ENCODE peak calls at places on chromosomes 2 and 18, in seven cellular contexts. N is body of pancreas, K is AG09309, R is Panc1, I is AG10803, Q is lower lobe of right lung, B is GM23248. J is an unnamed sample.
A peak's percentile ranks its signal among the peaks of the same experiment; 100 is the strongest.

GRCh38 chr2:10518470-10519060 is 70.4 kb upstream of the ODC1 start:
- DNase-seq in N (no peak), K (no peak), B (no peak), R (no peak), I (no peak), Q (no peak), J (peak; percentile 22)

GRCh38 chr2:183495079-183495478 is 370.8 kb downstream of the NUP35 start:
- DNase-seq in Q (no peak), I (no peak), N (no peak), B (no peak), R (no peak), K (no peak), J (no peak)

GRCh38 chr18:26436176-26437031 is 111.9 kb downstream of the KCTD1 start:
- DNase-seq in R (peak; percentile 15), I (peak; percentile 88), N (no peak), B (peak; percentile 77), Q (no peak), K (peak; percentile 66), J (no peak)

GRCh38 chr2:39435974-39436591 is 1.0 kb downstream of the MAP4K3 start:
- DNase-seq in K (no peak), N (no peak), I (peak; percentile 74), B (peak; percentile 61), Q (no peak), R (no peak), J (peak; percentile 88)

GRCh38 chr2:226799976-226800940 is 638 bp upstream of the IRS1 start:
- DNase-seq in N (peak; percentile 26), K (no peak), I (peak; percentile 14), Q (peak; percentile 57), B (peak; percentile 50), R (no peak), J (peak; percentile 80)

GRCh38 chr2:111202266-111203040 is 81.7 kb downstream of the BCL2L11 start:
- DNase-seq in R (no peak), B (peak; percentile 14), K (no peak), I (peak; percentile 25), N (no peak), Q (no peak), J (no peak)

GRCh38 chr2:197926673-197927072 is 122.3 kb downstream of the PLCL1 start:
- DNase-seq in K (no peak), R (no peak), Q (no peak), N (no peak), B (no peak), I (peak; percentile 24), J (no peak)

GRCh38 chr2:201490291-201490690 is 38.8 kb downstream of the STRADB start:
- DNase-seq in R (no peak), Q (no peak), K (no peak), B (no peak), N (no peak), I (no peak), J (no peak)

GRCh38 chr18:3062798-3063563 is 50.0 kb upstream of the LPIN2 start:
- DNase-seq in B (peak; percentile 36), K (no peak), R (peak; percentile 8), N (peak; percentile 60), Q (peak; percentile 76), I (peak; percentile 25), J (peak; percentile 82)

GRCh38 chr18:78154444-78154843 is 825.2 kb upstream of the SALL3 start:
- DNase-seq in B (no peak), R (no peak), Q (no peak), K (no peak), N (no peak), I (no peak), J (no peak)

GRCh38 chr18:78158943-78159342 is 820.7 kb upstream of the SALL3 start:
- DNase-seq in B (no peak), R (no peak), N (no peak), K (no peak), Q (no peak), I (no peak), J (no peak)

GRCh38 chr18:78159397-78159796 is 820.2 kb upstream of the SALL3 start:
- DNase-seq in Q (no peak), K (no peak), B (no peak), R (no peak), N (no peak), I (no peak), J (no peak)

GRCh38 chr18:78153362-78153761 is 826.3 kb upstream of the SALL3 start:
- DNase-seq in R (no peak), K (no peak), I (no peak), Q (no peak), B (no peak), N (no peak), J (no peak)

DNA sequence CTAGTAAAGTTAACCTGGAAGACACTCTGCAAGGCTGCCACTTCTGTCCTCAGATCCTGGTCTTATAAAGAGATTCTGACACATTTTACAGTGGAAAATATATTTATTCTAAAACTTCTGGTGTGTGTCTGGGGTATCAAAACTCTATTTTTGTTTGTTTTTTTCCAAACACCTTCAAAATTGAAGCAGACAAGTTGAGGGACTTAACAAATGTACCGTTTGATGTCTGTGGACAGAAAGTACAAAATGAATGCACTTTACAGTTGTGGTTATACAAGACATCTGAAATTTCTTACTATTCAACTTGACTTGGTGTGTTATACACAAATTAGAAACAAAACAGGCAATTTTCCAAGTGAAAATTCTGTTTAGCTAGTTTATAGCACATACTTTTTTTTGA is 823.2 kb upstream of the SALL3 start:
- DNase-seq in K (no peak), Q (no peak), N (no peak), B (no peak), I (no peak), R (no peak), J (no peak)
- H3K4me3 ChIP-seq in K (no peak overlapping the region), Q (no peak overlapping the region), N (no peak overlapping the region), B (no peak overlapping the region), I (no peak overlapping the region), R (no peak overlapping the region), J (no peak overlapping the region)

GRCh38 chr18:75639468-75639831 is 211.9 kb upstream of the SMIM21 start:
- DNase-seq in Q (no peak), R (no peak), N (no peak), B (no peak), I (no peak), K (no peak), J (no peak)

GRCh38 chr18:75635096-75635495 is 207.6 kb upstream of the SMIM21 start:
- DNase-seq in B (no peak), K (no peak), N (no peak), I (no peak), R (no peak), Q (no peak), J (no peak)

GRCh38 chr18:75638597-75639467 is 211.3 kb upstream of the SMIM21 start:
- DNase-seq in R (no peak), I (peak; percentile 81), B (peak; percentile 78), N (no peak), Q (no peak), K (no peak), J (no peak)

GRCh38 chr18:75643083-75643482 is 215.6 kb upstream of the SMIM21 start:
- DNase-seq in Q (no peak), K (no peak), N (no peak), B (no peak), I (no peak), R (no peak), J (no peak)

DNA sequence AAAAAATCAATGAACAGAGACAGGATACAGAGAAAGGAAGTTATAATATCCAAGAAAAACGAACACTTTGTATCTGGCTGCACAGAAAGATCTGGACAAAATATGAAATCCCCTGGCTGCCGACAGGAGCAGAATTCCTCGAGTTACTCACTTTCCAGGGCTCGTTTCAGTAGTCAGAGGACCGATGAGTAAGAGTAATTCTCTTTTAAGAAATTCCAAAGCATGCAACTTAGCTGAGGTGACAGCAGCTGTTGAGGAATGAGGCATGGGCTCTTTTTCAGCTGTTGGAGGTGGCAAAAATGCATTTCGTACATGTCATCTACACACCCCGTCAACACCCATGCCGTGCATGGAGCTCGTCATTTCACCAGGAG is 210.7 kb upstream of the SMIM21 start:
- DNase-seq in N (no peak), Q (no peak), I (peak; percentile 88), B (peak; percentile 93), R (no peak), K (no peak), J (peak; percentile 62)
- H3K4me3 ChIP-seq in N (no peak overlapping the region), Q (peak overlapping the region; percentile 25), I (peak overlapping the region; percentile 54), B (peak overlapping the region; percentile 56), R (no peak overlapping the region), K (peak overlapping the region; percentile 34), J (peak overlapping the region; percentile 58)

DNA sequence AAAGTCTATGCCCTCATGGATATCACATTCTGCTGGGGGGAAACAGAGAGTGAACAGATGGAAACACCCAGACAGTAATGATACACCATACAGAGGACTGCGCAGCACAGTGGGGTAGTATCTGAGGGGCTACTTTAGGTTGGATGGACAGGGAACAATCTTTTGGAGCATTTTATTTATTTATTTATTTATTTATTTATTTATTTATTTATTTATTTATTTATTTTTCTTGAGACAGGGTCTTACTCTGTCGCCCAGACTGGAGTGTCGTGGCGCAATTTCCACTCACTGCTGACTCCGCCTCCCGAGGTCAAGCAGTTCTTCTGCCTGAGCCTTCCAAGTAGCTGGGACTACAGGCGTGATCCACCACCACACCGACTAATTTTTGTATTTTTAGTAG is 89.2 kb downstream of the TGOLN2 start:
- DNase-seq in I (no peak), Q (no peak), N (no peak), K (no peak), B (no peak), R (no peak), J (no peak)
- H3K4me3 ChIP-seq in I (no peak overlapping the region), Q (no peak overlapping the region), N (no peak overlapping the region), K (no peak overlapping the region), B (no peak overlapping the region), R (no peak overlapping the region), J (no peak overlapping the region)

GRCh38 chr2:222673273-222673672 is 1.8 kb downstream of the MOGAT1 start:
- DNase-seq in B (no peak), N (no peak), I (no peak), R (no peak), Q (no peak), K (no peak), J (no peak)

GRCh38 chr2:222669353-222669752 is 2.1 kb upstream of the MOGAT1 start:
- DNase-seq in R (no peak), B (no peak), K (no peak), N (no peak), I (no peak), Q (no peak), J (no peak)

GRCh38 chr2:222672068-222672401 is 577 bp downstream of the MOGAT1 start:
- DNase-seq in K (no peak), R (no peak), N (no peak), Q (no peak), I (no peak), B (no peak), J (no peak)

GRCh38 chr2:222670191-222671038 is 1.0 kb upstream of the MOGAT1 start:
- DNase-seq in B (no peak), Q (no peak), K (no peak), N (no peak), R (no peak), I (no peak), J (no peak)

DNA sequence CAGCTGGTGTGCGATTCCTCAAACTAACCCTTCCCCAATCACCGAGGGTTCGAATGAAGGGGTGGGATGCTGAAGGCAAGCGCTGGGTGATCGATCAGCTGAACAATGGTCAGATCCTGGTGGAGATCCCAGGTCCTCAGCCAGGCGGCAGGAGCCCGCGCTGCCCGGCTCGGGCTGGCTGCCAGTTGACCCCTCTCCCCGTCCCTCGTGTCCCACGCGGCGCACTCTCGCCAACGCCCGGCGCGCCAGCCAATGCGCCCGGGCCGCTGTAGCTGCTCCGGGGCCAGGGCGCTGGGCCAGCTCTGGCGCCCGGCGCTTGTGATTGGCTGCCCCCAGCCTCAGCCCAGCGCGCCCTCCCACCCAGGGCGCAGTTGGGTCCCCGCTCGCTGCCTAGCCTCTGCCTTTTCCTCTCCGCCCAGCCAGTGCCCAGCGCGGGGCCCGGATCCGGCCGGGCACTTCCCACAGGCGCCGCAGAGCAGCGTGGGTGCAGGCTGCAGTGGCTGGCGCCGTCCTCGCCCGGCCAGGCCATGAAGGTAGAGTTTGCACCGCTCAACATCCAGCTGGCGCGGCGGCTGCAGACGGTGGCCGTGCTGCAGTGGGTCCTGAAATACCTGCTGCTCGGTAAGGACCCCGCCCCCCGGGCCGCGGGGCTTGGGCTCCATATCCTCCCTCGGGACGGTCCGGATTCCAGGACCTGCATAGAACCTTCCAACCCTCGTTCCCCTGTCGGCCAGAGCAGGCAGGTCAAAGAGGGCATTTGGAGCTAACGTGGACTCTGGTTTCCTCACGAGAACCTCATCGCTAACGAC is at the start of gene MOGAT1:
- DNase-seq in K (no peak), B (peak; percentile 56), I (no peak), N (peak; percentile 58), Q (peak; percentile 76), R (no peak), J (peak; percentile 90)
- H3K4me3 ChIP-seq in K (peak within 1 kb of the TSS; percentile 38), B (peak within 1 kb of the TSS; percentile 69), I (peak within 1 kb of the TSS; percentile 47), N (peak within 1 kb of the TSS; percentile 19), Q (peak within 1 kb of the TSS; percentile 57), R (peak within 1 kb of the TSS; percentile 52), J (peak within 1 kb of the TSS; percentile 66)

J was measured in osteoblast.